ENCODE peak calls at places on chromosomes 13 and 19, in seven cellular contexts. One of them, this sample, is unnamed.

GRCh38 chr19:5023128-5023571 is 54.2 kb downstream of the KDM4B start:
- DNase-seq in hepatocyte: no peak
- DNase-seq in HCT116: no peak
- DNase-seq in GM23248: peak
- DNase-seq in GM23338: no peak
- DNase-seq in PC-3: no peak
- DNase-seq in neural progenitor cell: no peak
- DNase-seq in this sample: no peak

GRCh38 chr19:44903602-44904425 is 1.8 kb upstream of the APOE start:
- DNase-seq in GM23248: peak
- DNase-seq in PC-3: peak
- DNase-seq in GM23338: peak
- DNase-seq in HCT116: no peak
- DNase-seq in neural progenitor cell: peak
- DNase-seq in hepatocyte: peak
- DNase-seq in this sample: peak

GRCh38 chr13:63041640-63042414 is 1626.2 kb upstream of the PCDH20 start:
- DNase-seq in HCT116: no peak
- DNase-seq in PC-3: peak
- DNase-seq in neural progenitor cell: no peak
- DNase-seq in GM23248: no peak
- DNase-seq in GM23338: no peak
- DNase-seq in hepatocyte: no peak
- DNase-seq in this sample: no peak

GRCh38 chr13:45178349-45179142 is 22.3 kb downstream of the KCTD4 start:
- DNase-seq in hepatocyte: peak
- DNase-seq in PC-3: peak
- DNase-seq in GM23248: peak
- DNase-seq in HCT116: no peak
- DNase-seq in GM23338: no peak
- DNase-seq in neural progenitor cell: no peak
- DNase-seq in this sample: no peak

GRCh38 chr19:42059196-42059595 is 10.8 kb downstream of the GRIK5 start:
- DNase-seq in GM23338: no peak
- DNase-seq in neural progenitor cell: no peak
- DNase-seq in hepatocyte: no peak
- DNase-seq in HCT116: no peak
- DNase-seq in PC-3: no peak
- DNase-seq in GM23248: no peak
- DNase-seq in this sample: no peak

GRCh38 chr13:21717817-21718216 is 46.9 kb downstream of the FGF9 start:
- DNase-seq in hepatocyte: no peak
- DNase-seq in neural progenitor cell: peak
- DNase-seq in GM23248: no peak
- DNase-seq in HCT116: no peak
- DNase-seq in PC-3: peak
- DNase-seq in GM23338: peak
- DNase-seq in this sample: no peak

GRCh38 chr13:27920677-27921420 is 1.0 kb downstream of the PDX1 start:
- DNase-seq in GM23338: peak
- DNase-seq in GM23248: peak
- DNase-seq in hepatocyte: no peak
- DNase-seq in neural progenitor cell: peak
- DNase-seq in HCT116: no peak
- DNase-seq in PC-3: peak
- DNase-seq in this sample: no peak

GRCh38 chr19:10211071-10211470 is 16.3 kb upstream of the DNMT1 start:
- DNase-seq in hepatocyte: no peak
- DNase-seq in GM23248: no peak
- DNase-seq in HCT116: no peak
- DNase-seq in neural progenitor cell: no peak
- DNase-seq in PC-3: no peak
- DNase-seq in GM23338: no peak
- DNase-seq in this sample: no peak

GRCh38 chr13:112060899-112061366 is 6.0 kb upstream of the SOX1 start:
- DNase-seq in neural progenitor cell: peak
- DNase-seq in hepatocyte: no peak
- DNase-seq in GM23248: no peak
- DNase-seq in GM23338: peak
- DNase-seq in HCT116: no peak
- DNase-seq in PC-3: no peak
- DNase-seq in this sample: no peak
- TF ChIP-seq EZH2 in neural progenitor cell: no peak
- TF ChIP-seq EZH2 in hepatocyte: peak
- TF ChIP-seq EZH2 in GM23248: peak
- TF ChIP-seq EZH2 in GM23338: peak
- TF ChIP-seq EZH2 in HCT116: no peak
- TF ChIP-seq EZH2 in PC-3: no peak
- TF ChIP-seq EZH2 in this sample: no peak

GRCh38 chr19:30999726-31000125 is 349.5 kb downstream of the TSHZ3 start:
- DNase-seq in hepatocyte: no peak
- DNase-seq in GM23338: no peak
- DNase-seq in GM23248: peak
- DNase-seq in neural progenitor cell: no peak
- DNase-seq in PC-3: no peak
- DNase-seq in HCT116: no peak
- DNase-seq in this sample: no peak
- TF ChIP-seq EZH2phosphoT487 in hepatocyte: no peak
- TF ChIP-seq EZH2phosphoT487 in GM23338: no peak
- TF ChIP-seq EZH2phosphoT487 in GM23248: peak
- TF ChIP-seq EZH2phosphoT487 in neural progenitor cell: no peak
- TF ChIP-seq EZH2phosphoT487 in PC-3: no peak
- TF ChIP-seq EZH2phosphoT487 in HCT116: no peak
- TF ChIP-seq EZH2phosphoT487 in this sample: no peak

GRCh38 chr19:3458595-3459284 is 21.6 kb downstream of the SMIM24 start:
- DNase-seq in GM23248: peak
- DNase-seq in PC-3: no peak
- DNase-seq in HCT116: no peak
- DNase-seq in hepatocyte: peak
- DNase-seq in neural progenitor cell: peak
- DNase-seq in GM23338: peak
- DNase-seq in this sample: no peak
- TF ChIP-seq EZH2 in GM23248: no peak
- TF ChIP-seq EZH2 in PC-3: no peak
- TF ChIP-seq EZH2 in HCT116: no peak
- TF ChIP-seq EZH2 in hepatocyte: no peak
- TF ChIP-seq EZH2 in neural progenitor cell: no peak
- TF ChIP-seq EZH2 in GM23338: no peak
- TF ChIP-seq EZH2 in this sample: no peak

GRCh38 chr19:54114340-54114826 is 1.1 kb downstream of the TFPT start:
- DNase-seq in GM23248: peak
- DNase-seq in hepatocyte: peak
- DNase-seq in neural progenitor cell: peak
- DNase-seq in PC-3: peak
- DNase-seq in HCT116: no peak
- DNase-seq in GM23338: peak
- DNase-seq in this sample: no peak

GRCh38 chr19:54109651-54110050 is 5.8 kb downstream of the TFPT start:
- DNase-seq in hepatocyte: no peak
- DNase-seq in GM23338: no peak
- DNase-seq in GM23248: no peak
- DNase-seq in HCT116: no peak
- DNase-seq in PC-3: no peak
- DNase-seq in neural progenitor cell: no peak
- DNase-seq in this sample: no peak

GRCh38 chr19:54121259-54121658 is 5.7 kb downstream of the PRPF31 start:
- DNase-seq in GM23248: no peak
- DNase-seq in neural progenitor cell: no peak
- DNase-seq in GM23338: no peak
- DNase-seq in PC-3: no peak
- DNase-seq in hepatocyte: no peak
- DNase-seq in HCT116: no peak
- DNase-seq in this sample: no peak

DNA sequence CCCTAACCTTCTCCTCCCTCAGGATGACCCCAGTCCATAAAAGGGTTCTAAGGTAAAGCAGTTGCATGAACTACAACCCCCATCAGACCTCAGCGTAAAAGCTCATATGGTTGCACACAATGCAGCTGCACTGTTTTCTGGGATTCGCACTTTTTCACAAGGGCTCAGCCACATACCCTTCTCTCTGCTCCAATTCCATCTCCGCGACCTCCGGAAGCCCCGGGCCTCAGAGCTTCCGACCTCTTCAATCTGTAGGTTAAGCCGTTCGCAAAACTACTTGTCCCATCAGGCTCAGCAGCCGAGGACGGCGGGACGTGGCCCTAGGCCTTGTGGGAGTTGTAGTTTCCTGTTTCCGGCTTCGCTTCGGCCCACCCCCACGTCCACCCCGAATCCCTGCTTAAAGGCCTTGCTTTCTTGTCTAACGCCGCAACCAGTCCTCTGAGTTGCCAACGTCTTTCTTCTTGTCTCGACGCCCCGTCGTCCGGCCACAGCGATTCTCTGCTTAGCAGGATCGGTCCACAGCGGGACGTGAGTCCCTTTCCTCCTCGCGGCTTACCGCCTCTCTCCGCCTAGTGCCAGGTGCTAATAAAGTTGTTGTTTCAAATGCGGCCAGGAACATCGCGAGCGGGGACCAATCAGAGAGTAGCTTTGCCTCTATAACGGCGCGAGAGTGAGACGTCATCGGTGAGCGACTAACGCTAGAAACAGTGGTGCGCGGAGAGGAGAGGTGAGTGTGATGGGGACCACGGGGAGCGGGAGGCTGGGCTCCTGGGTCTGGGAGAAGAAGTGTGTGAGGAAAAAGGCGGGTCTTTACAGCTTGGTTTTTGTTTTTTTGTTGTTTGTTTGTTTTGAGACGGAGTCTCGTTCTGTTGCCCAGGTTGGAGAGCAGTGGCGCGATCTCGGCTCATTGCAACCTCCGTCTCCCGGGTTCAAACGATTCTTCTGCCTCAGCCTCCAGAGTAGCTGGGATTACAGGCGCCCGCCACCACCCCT is at the start of the genes PRPF31 and TFPT:
- DNase-seq in GM23248: peak
- DNase-seq in GM23338: peak
- DNase-seq in neural progenitor cell: peak
- DNase-seq in PC-3: peak
- DNase-seq in HCT116: peak
- DNase-seq in hepatocyte: peak
- DNase-seq in this sample: peak
- TF ChIP-seq EZH2phosphoT487 in GM23248: no peak
- TF ChIP-seq EZH2phosphoT487 in GM23338: no peak
- TF ChIP-seq EZH2phosphoT487 in neural progenitor cell: no peak
- TF ChIP-seq EZH2phosphoT487 in PC-3: no peak
- TF ChIP-seq EZH2phosphoT487 in HCT116: no peak
- TF ChIP-seq EZH2phosphoT487 in hepatocyte: no peak
- TF ChIP-seq EZH2phosphoT487 in this sample: no peak

GRCh38 chr19:13027557-13027956 is 32.3 kb downstream of the NFIX start:
- DNase-seq in hepatocyte: no peak
- DNase-seq in GM23338: no peak
- DNase-seq in HCT116: no peak
- DNase-seq in PC-3: no peak
- DNase-seq in neural progenitor cell: no peak
- DNase-seq in GM23248: peak
- DNase-seq in this sample: no peak

GRCh38 chr19:13025819-13026477 is 30.7 kb downstream of the NFIX start:
- DNase-seq in hepatocyte: no peak
- DNase-seq in neural progenitor cell: no peak
- DNase-seq in PC-3: no peak
- DNase-seq in GM23338: no peak
- DNase-seq in GM23248: no peak
- DNase-seq in HCT116: no peak
- DNase-seq in this sample: no peak

GRCh38 chr19:13024958-13025653 is 29.8 kb downstream of the NFIX start:
- DNase-seq in hepatocyte: no peak
- DNase-seq in GM23248: peak
- DNase-seq in PC-3: peak
- DNase-seq in GM23338: peak
- DNase-seq in neural progenitor cell: peak
- DNase-seq in HCT116: no peak
- DNase-seq in this sample: no peak

GRCh38 chr19:13027031-13027430 is 31.8 kb downstream of the NFIX start:
- DNase-seq in GM23248: peak
- DNase-seq in PC-3: no peak
- DNase-seq in HCT116: no peak
- DNase-seq in hepatocyte: no peak
- DNase-seq in GM23338: no peak
- DNase-seq in neural progenitor cell: no peak
- DNase-seq in this sample: no peak

DNA sequence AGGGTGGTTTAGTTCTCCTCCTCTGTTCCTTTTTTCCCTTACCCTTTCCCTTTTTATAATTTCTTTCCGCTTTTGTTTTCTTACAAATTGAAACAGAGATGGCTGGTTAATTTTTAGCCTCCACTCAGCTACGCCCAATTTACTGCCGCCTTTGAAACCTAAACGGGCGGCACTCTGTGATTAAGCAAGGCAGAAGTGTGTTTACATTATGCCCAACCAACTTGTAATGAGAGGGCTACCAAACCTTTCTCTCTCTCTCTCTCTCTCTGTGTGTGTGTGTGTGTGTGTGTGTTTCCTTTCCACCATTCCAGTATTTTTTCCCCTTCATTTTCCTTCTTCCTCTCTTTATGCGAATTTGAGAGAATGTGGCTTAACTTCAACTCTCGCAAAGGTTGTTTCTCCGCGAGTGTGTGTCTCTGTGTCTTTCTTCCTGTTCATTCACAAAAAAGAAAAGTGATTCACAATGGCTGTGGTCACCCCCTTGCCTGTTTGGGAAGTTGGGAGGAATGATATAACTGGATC is 31.3 kb downstream of the NFIX start:
- DNase-seq in neural progenitor cell: no peak
- DNase-seq in GM23248: peak
- DNase-seq in hepatocyte: peak
- DNase-seq in GM23338: no peak
- DNase-seq in PC-3: peak
- DNase-seq in HCT116: no peak
- DNase-seq in this sample: no peak
- TF ChIP-seq EZH2 in neural progenitor cell: no peak
- TF ChIP-seq EZH2 in GM23248: no peak
- TF ChIP-seq EZH2 in hepatocyte: no peak
- TF ChIP-seq EZH2 in GM23338: peak
- TF ChIP-seq EZH2 in PC-3: no peak
- TF ChIP-seq EZH2 in HCT116: no peak
- TF ChIP-seq EZH2 in this sample: no peak

DNA sequence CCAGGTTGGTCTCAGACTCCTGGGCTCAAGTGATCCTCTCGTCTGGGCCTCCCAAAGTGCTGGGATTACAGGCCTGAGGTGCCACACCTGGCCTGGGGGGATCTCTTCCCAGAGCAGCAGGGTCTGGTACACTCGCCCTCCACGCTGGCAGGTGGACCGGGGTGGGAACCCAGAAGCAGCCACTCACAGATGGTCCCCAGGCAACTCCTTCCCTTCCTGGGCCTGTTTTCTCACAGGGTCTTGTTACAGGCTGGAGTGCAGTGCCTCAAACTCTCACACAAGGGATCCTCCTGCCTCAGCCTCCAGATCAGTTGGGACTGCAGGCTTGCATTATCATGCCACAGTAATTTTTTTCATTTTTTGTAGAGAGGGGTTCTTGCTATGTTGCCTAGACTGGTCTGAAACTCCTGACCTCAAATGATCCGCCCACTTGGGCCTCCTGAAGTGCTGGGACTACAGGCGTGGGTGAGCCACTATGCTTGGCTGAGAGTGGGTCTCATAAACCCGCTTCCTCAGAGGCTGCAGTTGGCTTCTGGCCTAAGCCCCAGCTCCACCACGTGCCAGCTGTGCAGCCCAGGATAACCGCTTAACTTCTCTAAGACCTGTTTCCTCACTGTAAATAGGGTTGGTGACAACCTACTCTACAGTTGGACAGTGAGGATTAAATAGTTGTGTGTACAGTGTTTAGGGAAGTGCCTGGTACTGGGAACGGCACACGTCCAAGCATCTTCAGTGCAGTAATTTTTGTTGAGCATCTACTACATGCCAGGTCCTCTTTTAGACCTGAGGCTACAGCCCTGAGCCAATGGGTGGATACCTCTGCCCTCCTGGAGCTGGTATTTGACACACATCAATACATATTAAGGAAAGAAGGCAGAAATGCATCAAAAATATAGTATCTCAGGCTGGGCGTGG is 871 bp upstream of the CCER2 start:
- DNase-seq in neural progenitor cell: no peak
- DNase-seq in hepatocyte: no peak
- DNase-seq in HCT116: no peak
- DNase-seq in GM23248: no peak
- DNase-seq in GM23338: no peak
- DNase-seq in PC-3: no peak
- DNase-seq in this sample: no peak
- TF ChIP-seq EZH2phosphoT487 in neural progenitor cell: no peak
- TF ChIP-seq EZH2phosphoT487 in hepatocyte: no peak
- TF ChIP-seq EZH2phosphoT487 in HCT116: no peak
- TF ChIP-seq EZH2phosphoT487 in GM23248: no peak
- TF ChIP-seq EZH2phosphoT487 in GM23338: no peak
- TF ChIP-seq EZH2phosphoT487 in PC-3: no peak
- TF ChIP-seq EZH2phosphoT487 in this sample: no peak